ENCODE peak calls at places on chromosomes 13 and 19, in eight cellular contexts. S is IMR-90, K is aorta, E is HS-5, U is T1000, J is immature natural killer cell, C is lower leg skin, Y is amniotic stem cell. D is an unnamed sample.

GRCh38 chr19:6161271-6161850 is 25.9 kb downstream of the ACSBG2 start:
- DNase-seq in S (no peak), Y (no peak), K (no peak), C (peak), E (no peak), J (peak), U (no peak), D (peak)

GRCh38 chr19:58181902-58182576 is 822 bp upstream of the ZNF274 start:
- DNase-seq in C (peak), U (peak), E (no peak), J (peak), Y (no peak), S (no peak), K (no peak), D (peak)

GRCh38 chr19:39941151-39941550 is 6.7 kb upstream of the FCGBP start:
- DNase-seq in C (no peak), Y (no peak), U (no peak), E (no peak), J (no peak), K (no peak), S (no peak), D (peak)

GRCh38 chr19:3867971-3868769 is 668 bp downstream of the ZFR2 start:
- DNase-seq in J (no peak), E (no peak), C (no peak), S (no peak), U (no peak), K (no peak), Y (no peak), D (no peak)

GRCh38 chr13:75357576-75358295 is 124.2 kb downstream of the TBC1D4 start:
- DNase-seq in Y (peak), U (no peak), C (no peak), J (peak), E (no peak), K (no peak), S (peak), D (peak)

GRCh38 chr19:15367439-15367838 is 12.1 kb downstream of the AKAP8 start:
- DNase-seq in U (no peak), C (no peak), S (no peak), J (no peak), E (no peak), Y (no peak), K (no peak), D (no peak)

GRCh38 chr19:21593934-21594844 is 88.8 kb downstream of the ZNF429 start:
- DNase-seq in J (no peak), S (no peak), Y (no peak), K (no peak), C (no peak), E (no peak), U (no peak), D (no peak)

GRCh38 chr19:17966497-17967257 is at the start of gene KCNN1:
- DNase-seq in U (no peak), J (no peak), Y (no peak), K (no peak), C (no peak), E (no peak), S (no peak), D (no peak)

GRCh38 chr13:40656358-40656757 is 10.1 kb downstream of the FOXO1 start:
- DNase-seq in C (no peak), J (no peak), K (no peak), S (no peak), Y (no peak), U (no peak), E (no peak), D (no peak)

GRCh38 chr13:60230593-60230992 is 66.9 kb upstream of the DIAPH3 start:
- DNase-seq in S (peak), J (no peak), E (no peak), U (no peak), K (no peak), Y (no peak), C (no peak), D (peak)

GRCh38 chr19:47436712-47437401 is 17.5 kb upstream of the MEIS3 start:
- DNase-seq in E (no peak), S (peak), U (peak), K (peak), C (peak), J (peak), Y (peak), D (peak)

GRCh38 chr19:5498817-5499535 is 43.8 kb downstream of the ZNRF4 start:
- DNase-seq in U (no peak), E (no peak), Y (no peak), S (no peak), C (no peak), J (no peak), K (no peak), D (no peak)

GRCh38 chr13:62525652-62526051 is 1110.0 kb upstream of the PCDH20 start:
- DNase-seq in S (no peak), K (no peak), J (no peak), C (no peak), U (no peak), Y (no peak), E (no peak), D (no peak)

GRCh38 chr19:52722062-52723005 is 12.5 kb downstream of the ZNF611 start:
- DNase-seq in E (peak), S (peak), U (peak), Y (peak), J (no peak), K (no peak), C (no peak), D (no peak)

GRCh38 chr19:39398297-39398864 is 7.2 kb downstream of the MED29 start:
- DNase-seq in E (no peak), S (peak), Y (peak), C (peak), K (peak), U (peak), J (peak), D (no peak)

GRCh38 chr19:46745030-46745429 is 827 bp upstream of the FKRP start:
- DNase-seq in K (no peak), S (no peak), Y (no peak), E (no peak), C (no peak), J (no peak), U (no peak), D (no peak)

GRCh38 chr13:66805657-66806056 is 424.5 kb downstream of the PCDH9 start:
- DNase-seq in Y (no peak), S (peak), J (no peak), E (no peak), U (no peak), K (no peak), C (no peak), D (no peak)

GRCh38 chr19:39949026-39949747 is 14.8 kb upstream of the FCGBP start:
- DNase-seq in E (no peak), J (no peak), K (no peak), Y (no peak), C (no peak), U (no peak), S (no peak), D (no peak)

GRCh38 chr13:99347335-99347878 is 40.2 kb upstream of the GPR183 start:
- DNase-seq in J (no peak), U (no peak), Y (no peak), K (no peak), E (no peak), C (no peak), S (no peak), D (no peak)

GRCh38 chr13:99320693-99321481 is 13.7 kb upstream of the GPR183 start:
- DNase-seq in S (peak), K (no peak), Y (peak), J (no peak), U (no peak), C (no peak), E (peak), D (peak)

GRCh38 chr13:111282997-111283396 is 37.4 kb upstream of the TEX29 start:
- DNase-seq in J (no peak), C (no peak), E (no peak), S (no peak), U (no peak), K (no peak), Y (no peak), D (no peak)

GRCh38 chr19:51102991-51103390 is 5.2 kb downstream of the CTU1 start:
- DNase-seq in S (no peak), C (no peak), E (no peak), U (no peak), K (no peak), Y (no peak), J (no peak), D (no peak)

GRCh38 chr19:49651029-49651825 is 9.2 kb downstream of the SCAF1 start:
- DNase-seq in K (peak), E (no peak), C (no peak), U (no peak), Y (no peak), J (no peak), S (no peak), D (no peak)

GRCh38 chr19:19399733-19400438 is 5.6 kb upstream of the GATAD2A start:
- DNase-seq in Y (no peak), J (no peak), E (no peak), C (no peak), U (no peak), S (peak), K (no peak), D (no peak)

D was measured in Jurkat, Clone E6-1.